ENCODE peak calls at places on chromosomes 1 and 21, in eight cellular contexts. Y, K, Q, X, B, A, S and T are unnamed samples.

GRCh38 chr1:185159966-185160365 is 3.0 kb downstream of the SWT1 start:
- DNase-seq in Y (no peak), K (no peak), Q (no peak), X (no peak), B (no peak), A (no peak), S (peak; percentile 5), T (no peak)

GRCh38 chr1:2105781-2106524 is 55.7 kb downstream of the PRKCZ start:
- DNase-seq in Y (no peak), K (no peak), Q (no peak), X (no peak), B (no peak), A (no peak), S (no peak), T (no peak)

GRCh38 chr21:27371688-27372331 is 404.9 kb upstream of the ADAMTS5 start:
- DNase-seq in Y (no peak), K (no peak), Q (no peak), X (no peak), B (no peak), A (no peak), S (no peak), T (no peak)

GRCh38 chr1:167565922-167566321 is 12.4 kb upstream of the CREG1 start:
- DNase-seq in Y (no peak), K (no peak), Q (no peak), X (no peak), B (no peak), A (no peak), S (no peak), T (no peak)

GRCh38 chr1:199789141-199789540 is 238.4 kb upstream of the NR5A2 start:
- DNase-seq in Y (no peak), K (no peak), Q (no peak), X (no peak), B (no peak), A (no peak), S (no peak), T (no peak)

GRCh38 chr1:36576677-36577076 is 94.0 kb upstream of the CSF3R start:
- DNase-seq in Y (no peak), K (no peak), Q (no peak), X (no peak), B (no peak), A (no peak), S (no peak), T (no peak)

GRCh38 chr1:176643536-176643935 is 180.6 kb downstream of the PAPPA2 start:
- DNase-seq in Y (no peak), K (no peak), Q (no peak), X (no peak), B (no peak), A (no peak), S (no peak), T (no peak)

GRCh38 chr1:206725053-206725963 is 40.6 kb downstream of the MAPKAPK2 start:
- DNase-seq in Y (no peak), K (no peak), Q (peak; percentile 40), X (no peak), B (peak; percentile 61), A (no peak), S (peak; percentile 78), T (no peak)

GRCh38 chr1:39574646-39575045 is 1.9 kb downstream of the PABPC4 start:
- DNase-seq in Y (no peak), K (no peak), Q (no peak), X (no peak), B (peak; percentile 42), A (no peak), S (no peak), T (no peak)

GRCh38 chr1:164610528-164611222 is 51.7 kb downstream of the PBX1 start:
- DNase-seq in Y (no peak), K (peak; percentile 32), Q (no peak), X (no peak), B (no peak), A (no peak), S (no peak), T (no peak)

GRCh38 chr1:194295690-194296089 is 1109.3 kb upstream of the B3GALT2 start:
- DNase-seq in Y (no peak), K (no peak), Q (no peak), X (no peak), B (peak; percentile 19), A (no peak), S (peak; percentile 47), T (no peak)

GRCh38 chr1:65694126-65694525 is 98.6 kb upstream of the PDE4B start:
- DNase-seq in Y (no peak), K (no peak), Q (no peak), X (no peak), B (no peak), A (no peak), S (no peak), T (no peak)

GRCh38 chr1:241167121-241167619 is 189.8 kb downstream of the RGS7 start:
- DNase-seq in Y (no peak), K (no peak), Q (no peak), X (no peak), B (no peak), A (no peak), S (no peak), T (no peak)

GRCh38 chr1:915295-916172 is 8.2 kb upstream of the SAMD11 start:
- DNase-seq in Y (peak; percentile 47), K (no peak), Q (no peak), X (no peak), B (no peak), A (no peak), S (no peak), T (no peak)

GRCh38 chr1:223844962-223845809 is 561 bp downstream of the TP53BP2 start:
- DNase-seq in Y (peak; percentile 80), K (peak; percentile 65), Q (no peak), X (no peak), B (peak; percentile 45), A (peak; percentile 7), S (peak; percentile 45), T (peak; percentile 53)

GRCh38 chr1:108199781-108200626 is at the start of gene SLC25A24:
- DNase-seq in Y (peak; percentile 91), K (peak; percentile 88), Q (peak; percentile 58), X (peak; percentile 82), B (peak; percentile 78), A (peak; percentile 24), S (peak; percentile 86), T (peak; percentile 21)